ENCODE peak calls at places on chromosomes 6 and 20, in seven cellular contexts. A, T, U, R, P, Y and B are unnamed samples.

GRCh38 chr6:41182069-41183034 is 18.6 kb downstream of the TREML2 start:
- DNase-seq in Y (peak), P (no peak), U (no peak), A (peak), R (peak), T (peak), B (peak)

GRCh38 chr6:155120034-155120433 is 124.9 kb downstream of the TIAM2 start:
- DNase-seq in R (no peak), A (no peak), P (no peak), Y (no peak), T (no peak), U (no peak), B (no peak)

GRCh38 chr20:24650091-24650490 is 180.7 kb downstream of the SYNDIG1 start:
- DNase-seq in P (no peak), R (no peak), U (peak), T (no peak), A (no peak), Y (no peak), B (no peak)

GRCh38 chr20:3778976-3779375 is 2.3 kb downstream of the SPEF1 start:
- DNase-seq in Y (no peak), R (no peak), T (no peak), U (no peak), P (no peak), A (no peak), B (no peak)

GRCh38 chr6:12404651-12405050 is 114.5 kb downstream of the EDN1 start:
- DNase-seq in T (no peak), U (no peak), R (no peak), A (no peak), P (no peak), Y (no peak), B (no peak)

GRCh38 chr6:149264629-149265028 is 52.9 kb upstream of the TAB2 start:
- DNase-seq in Y (no peak), U (no peak), R (no peak), P (peak), T (no peak), A (no peak), B (no peak)

GRCh38 chr6:130890531-130890950 is 63.3 kb downstream of the SMLR1 start:
- DNase-seq in P (no peak), A (peak), Y (no peak), U (no peak), T (no peak), R (no peak), B (no peak)

GRCh38 chr6:130161627-130162404 is 60.9 kb downstream of the SAMD3 start:
- DNase-seq in A (no peak), Y (no peak), T (no peak), R (no peak), P (no peak), U (no peak), B (no peak)

GRCh38 chr6:106883808-106884262 is 90.7 kb downstream of the CD24 start:
- DNase-seq in Y (no peak), U (no peak), P (no peak), R (no peak), T (peak), A (no peak), B (no peak)

GRCh38 chr6:16058188-16058780 is 70.6 kb upstream of the MYLIP start:
- DNase-seq in R (no peak), U (no peak), Y (peak), A (no peak), T (no peak), P (no peak), B (no peak)

GRCh38 chr20:34891166-34892062 is 15.0 kb downstream of the ACSS2 start:
- DNase-seq in A (peak), T (no peak), Y (no peak), R (no peak), P (no peak), U (no peak), B (peak)

GRCh38 chr6:38137609-38138008 is 318.1 kb downstream of the ZFAND3 start:
- DNase-seq in R (no peak), U (no peak), T (no peak), P (no peak), A (no peak), Y (no peak), B (no peak)

GRCh38 chr6:19417713-19418112 is 419.5 kb upstream of the ID4 start:
- DNase-seq in T (no peak), Y (no peak), U (no peak), R (no peak), P (no peak), A (peak), B (no peak)

GRCh38 chr6:156582509-156582992 is 194.6 kb upstream of the ARID1B start:
- DNase-seq in U (no peak), Y (no peak), T (no peak), P (no peak), A (no peak), R (no peak), B (no peak)

GRCh38 chr20:14672066-14672465 is 334.7 kb upstream of the FLRT3 start:
- DNase-seq in T (no peak), P (no peak), Y (no peak), A (peak), U (no peak), R (no peak), B (no peak)

GRCh38 chr6:7684843-7685242 is 41.1 kb upstream of the BMP6 start:
- DNase-seq in T (no peak), A (no peak), U (no peak), R (no peak), P (no peak), Y (no peak), B (no peak)

GRCh38 chr20:15166744-15167143 is 829.3 kb upstream of the FLRT3 start:
- DNase-seq in A (no peak), P (no peak), Y (no peak), U (no peak), R (no peak), T (no peak), B (no peak)

GRCh38 chr6:130822736-130823135 is 4.5 kb upstream of the SMLR1 start:
- DNase-seq in T (no peak), A (no peak), R (no peak), P (no peak), U (no peak), Y (no peak), B (no peak)

GRCh38 chr20:48471734-48472408 is 355.9 kb downstream of the PREX1 start:
- DNase-seq in T (no peak), U (no peak), R (no peak), P (no peak), Y (no peak), A (no peak), B (no peak)

GRCh38 chr6:32952817-32953739 is at the start of gene HLA-DMA:
- DNase-seq in U (peak), R (no peak), A (peak), Y (peak), T (peak), P (peak), B (peak)

GRCh38 chr6:53496797-53497196 is 48.1 kb downstream of the GCLC start:
- DNase-seq in P (no peak), R (no peak), Y (no peak), A (peak), U (no peak), T (no peak), B (no peak)

GRCh38 chr20:431012-431904 is 23.2 kb downstream of the RBCK1 start:
- DNase-seq in A (peak), U (peak), R (no peak), T (peak), P (peak), Y (peak), B (peak)

GRCh38 chr6:170096803-170097504 is 193.9 kb downstream of the DLL1 start:
- DNase-seq in Y (no peak), R (no peak), P (no peak), T (no peak), A (no peak), U (no peak), B (no peak)

GRCh38 chr6:144918073-144918472 is 632.9 kb downstream of the UTRN start:
- DNase-seq in T (no peak), U (no peak), R (no peak), Y (no peak), P (no peak), A (no peak), B (no peak)

GRCh38 chr6:10837009-10837691 is 1.2 kb downstream of the MAK start:
- DNase-seq in U (no peak), A (peak), P (peak), R (no peak), T (peak), Y (peak), B (peak)

GRCh38 chr6:42764883-42765653 is 16.8 kb upstream of the BICRAL start:
- DNase-seq in Y (peak), R (no peak), A (no peak), P (no peak), U (no peak), T (no peak), B (no peak)

GRCh38 chr6:108619431-108620197 is 58.9 kb downstream of the FOXO3 start:
- DNase-seq in U (no peak), R (no peak), T (no peak), A (no peak), P (no peak), Y (peak), B (no peak)

GRCh38 chr6:43774776-43775583 is 5.0 kb downstream of the VEGFA start:
- DNase-seq in T (peak), P (peak), Y (peak), R (no peak), U (peak), A (peak), B (peak)

GRCh38 chr20:36154696-36155628 is at the start of gene EPB41L1:
- DNase-seq in Y (no peak), T (peak), P (peak), R (no peak), A (peak), U (peak), B (no peak)

GRCh38 chr6:110534731-110535164 is 58.3 kb upstream of the SLC22A16 start:
- DNase-seq in R (no peak), A (peak), Y (peak), U (peak), P (no peak), T (no peak), B (peak)

GRCh38 chr6:47839645-47840044 is 57.8 kb downstream of the OPN5 start:
- DNase-seq in Y (no peak), P (no peak), U (no peak), T (no peak), R (no peak), A (no peak), B (no peak)

GRCh38 chr20:62805711-62806382 is 1.2 kb downstream of the OGFR start:
- DNase-seq in T (no peak), U (no peak), Y (peak), A (no peak), P (no peak), R (no peak), B (peak)

GRCh38 chr6:153442096-153442495 is 311.0 kb upstream of the RGS17 start:
- DNase-seq in T (no peak), A (no peak), Y (no peak), U (no peak), P (no peak), R (no peak), B (no peak)

GRCh38 chr6:125871365-125871764 is 80.6 kb downstream of the NCOA7 start:
- DNase-seq in P (no peak), Y (no peak), T (no peak), U (no peak), A (peak), R (no peak), B (no peak)

GRCh38 chr20:50400705-50401045 is 109.5 kb upstream of the PTPN1 start:
- DNase-seq in U (no peak), T (no peak), P (no peak), Y (no peak), R (no peak), A (no peak), B (no peak)

GRCh38 chr20:18734525-18735189 is 78.9 kb upstream of the SCP2D1 start:
- DNase-seq in T (no peak), A (no peak), R (no peak), U (no peak), Y (no peak), P (no peak), B (no peak)

GRCh38 chr6:4316867-4317400 is 181.6 kb upstream of the ECI2 start:
- DNase-seq in U (no peak), A (peak), R (peak), P (no peak), Y (peak), T (no peak), B (peak)